ENCODE peak calls at places on chromosomes 12 and 14, in seven cellular contexts. V is left lung, J is heart left ventricle, O is HFFc6, F is tibial artery, R is activated B cell treated with CpG ODN at 0.5 μM for 24 hours, N is epithelial cell of proximal tubule. D is an unnamed sample.

GRCh38 chr12:69502342-69503081 is 32.3 kb downstream of the FRS2 start:
- DNase-seq in V (no peak), O (peak; percentile 81), J (no peak), F (no peak), R (no peak), N (no peak), D (no peak)

GRCh38 chr14:54889919-54890318 is 12.7 kb downstream of the GCH1 start:
- DNase-seq in J (no peak), R (no peak), O (no peak), N (no peak), F (no peak), V (no peak), D (no peak)

GRCh38 chr12:63382930-63383329 is 231.9 kb upstream of the AVPR1A start:
- DNase-seq in J (no peak), R (no peak), V (no peak), N (no peak), F (no peak), O (no peak), D (no peak)

GRCh38 chr12:109624467-109624866 is 50.9 kb downstream of the MVK start:
- DNase-seq in F (no peak), O (no peak), R (no peak), N (no peak), V (no peak), J (no peak), D (no peak)

GRCh38 chr12:67826148-67826547 is 163.1 kb upstream of the IFNG-AS1 start:
- DNase-seq in V (no peak), J (no peak), F (no peak), R (no peak), O (peak; percentile 15), N (no peak), D (no peak)

GRCh38 chr12:46349253-46349652 is 23.3 kb downstream of the SLC38A2 start:
- DNase-seq in O (no peak), J (no peak), V (no peak), N (no peak), F (no peak), R (no peak), D (no peak)

GRCh38 chr14:89368490-89369477 is 48.2 kb downstream of the FOXN3 start:
- DNase-seq in J (no peak), N (no peak), O (no peak), F (no peak), V (peak; percentile 53), R (no peak), D (no peak)

GRCh38 chr12:42240131-42240750 is 2.2 kb upstream of the YAF2 start:
- DNase-seq in O (no peak), J (no peak), N (no peak), R (no peak), V (no peak), F (no peak), D (no peak)

GRCh38 chr12:101924647-101925046 is 47.3 kb downstream of the DRAM1 start:
- DNase-seq in R (no peak), J (no peak), F (no peak), N (no peak), V (no peak), O (peak; percentile 33), D (no peak)

GRCh38 chr12:102883204-102883799 is 33.7 kb downstream of the PAH start:
- DNase-seq in J (peak; percentile 66), V (peak; percentile 41), F (peak; percentile 38), N (no peak), R (peak; percentile 33), O (peak; percentile 42), D (no peak)

GRCh38 chr12:58176296-58176869 is 235.0 kb downstream of the ATP23 start:
- DNase-seq in N (no peak), O (no peak), J (no peak), V (no peak), R (no peak), F (no peak), D (no peak)

GRCh38 chr14:54566152-54566409 is 847 bp upstream of the SAMD4A start:
- DNase-seq in F (no peak), V (no peak), O (no peak), R (no peak), N (no peak), J (no peak), D (no peak)

GRCh38 chr14:98878278-98878677 is 393.7 kb downstream of the BCL11B start:
- DNase-seq in R (no peak), V (no peak), N (no peak), O (no peak), F (no peak), J (no peak), D (no peak)

GRCh38 chr12:99498756-99499155 is 148.8 kb upstream of the GARIN6 start:
- DNase-seq in V (no peak), J (no peak), R (no peak), F (no peak), O (peak; percentile 13), N (peak; percentile 60), D (no peak)

GRCh38 chr14:24307575-24308341 is at the start of gene CIDEB:
- DNase-seq in J (no peak), F (peak; percentile 61), V (peak; percentile 67), O (peak; percentile 47), N (no peak), R (peak; percentile 48), D (no peak)

GRCh38 chr14:59406454-59407245 is 58.5 kb downstream of the GPR135 start:
- DNase-seq in N (no peak), J (no peak), O (peak; percentile 5), F (no peak), V (no peak), R (no peak), D (no peak)

GRCh38 chr12:75311369-75311768 is 18.8 kb downstream of the CAPS2 start:
- DNase-seq in V (no peak), R (no peak), N (no peak), J (no peak), F (no peak), O (no peak), D (no peak)

GRCh38 chr14:47826809-47827208 is 151.4 kb upstream of the MDGA2 start:
- DNase-seq in V (no peak), N (no peak), O (no peak), R (no peak), F (no peak), J (no peak), D (no peak)

GRCh38 chr14:64478634-64479250 is 13.4 kb downstream of the AKAP5 start:
- DNase-seq in R (no peak), N (no peak), J (no peak), F (no peak), O (no peak), V (no peak), D (no peak)

GRCh38 chr12:116381744-116382455 is 104.4 kb upstream of the MED13L start:
- DNase-seq in F (no peak), N (peak; percentile 89), O (peak; percentile 97), J (no peak), V (no peak), R (no peak), D (no peak)

GRCh38 chr14:90820958-90821357 is 4.7 kb upstream of the TTC7B start:
- DNase-seq in O (peak; percentile 43), V (no peak), J (peak; percentile 64), N (no peak), F (no peak), R (no peak), D (peak; percentile 66)

GRCh38 chr14:51962678-51963077 is 26.7 kb upstream of the RTRAF start:
- DNase-seq in V (no peak), F (no peak), R (no peak), N (no peak), O (no peak), J (no peak), D (no peak)

GRCh38 chr12:102429211-102429610 is 51.2 kb downstream of the IGF1 start:
- DNase-seq in O (no peak), N (no peak), J (no peak), R (no peak), F (no peak), V (no peak), D (no peak)

GRCh38 chr14:105275267-105275946 is 25.4 kb downstream of the BRF1 start:
- DNase-seq in R (no peak), N (no peak), F (peak; percentile 43), J (no peak), V (no peak), O (peak; percentile 39), D (no peak)

GRCh38 chr12:69933115-69933552 is 108.1 kb downstream of the MYRFL start:
- DNase-seq in R (no peak), N (no peak), O (no peak), F (no peak), J (no peak), V (no peak), D (no peak)

GRCh38 chr12:126093911-126094310 is 1028.7 kb downstream of the AACS start:
- DNase-seq in V (no peak), R (no peak), N (no peak), O (no peak), J (no peak), F (no peak), D (no peak)

GRCh38 chr14:70002589-70003240 is 123.5 kb downstream of the SMOC1 start:
- DNase-seq in N (no peak), R (no peak), J (no peak), O (no peak), F (no peak), V (no peak), D (no peak)

DNA sequence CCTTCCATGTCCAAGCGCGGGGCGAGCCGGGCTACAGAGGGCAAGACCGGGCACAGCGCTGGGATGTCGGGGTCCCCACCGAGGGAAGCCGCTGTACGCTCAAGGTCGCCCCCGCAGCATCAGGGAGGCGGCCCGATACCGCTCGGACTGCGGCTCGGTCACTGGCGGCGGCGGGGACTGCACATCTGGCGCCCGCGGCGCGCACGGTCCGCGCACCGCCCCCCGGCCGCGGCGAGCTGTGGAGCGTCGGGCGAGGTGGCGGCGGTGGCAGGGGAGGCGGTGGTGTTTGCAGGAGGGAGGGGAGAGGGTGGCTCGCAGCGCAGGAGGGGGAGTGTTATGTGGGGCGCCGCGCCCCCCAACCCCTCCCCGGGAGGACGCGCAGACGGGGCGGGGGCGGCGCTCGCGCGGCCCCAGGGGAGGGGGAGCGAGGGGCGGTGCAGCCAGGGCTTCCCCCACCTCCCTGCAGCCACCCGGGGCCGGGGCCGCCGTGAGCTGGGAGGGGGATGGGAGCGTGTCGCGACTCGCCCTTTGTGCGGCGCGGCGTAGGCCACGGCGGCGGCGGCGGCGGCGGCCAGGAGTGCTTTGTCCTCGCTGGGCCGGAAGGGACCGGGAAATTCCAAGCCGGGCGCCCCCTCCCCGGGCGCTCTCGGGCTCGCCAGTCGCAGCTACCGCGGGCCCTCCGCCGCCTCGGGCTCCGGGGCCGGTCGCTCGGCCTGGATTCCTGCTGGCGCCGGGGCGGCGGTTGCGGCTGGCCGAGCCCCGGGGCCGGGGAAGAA is at the start of gene NUAK1:
- DNase-seq in J (peak; percentile 92), R (peak; percentile 23), N (no peak), V (peak; percentile 65), F (peak; percentile 48), O (peak; percentile 38), D (peak; percentile 20)
- TF ChIP-seq CTCF in J (no peak), R (no peak), N (no peak), V (no peak), F (no peak), O (peak; percentile 9), D (no peak)

GRCh38 chr12:55132816-55133215 is 6.6 kb downstream of the OR9K2 start:
- DNase-seq in R (no peak), F (no peak), O (no peak), N (no peak), V (no peak), J (no peak), D (no peak)
- TF ChIP-seq CTCF in R (no peak), F (no peak), O (peak; percentile 26), N (peak; percentile 5), V (no peak), J (no peak), D (no peak)

GRCh38 chr14:67766035-67766680 is 50.2 kb downstream of the ZFYVE26 start:
- DNase-seq in J (no peak), R (no peak), F (peak; percentile 24), N (no peak), V (peak; percentile 38), O (no peak), D (no peak)
- TF ChIP-seq CTCF in J (peak; percentile 23), R (no peak), F (no peak), N (peak; percentile 13), V (no peak), O (no peak), D (no peak)

GRCh38 chr12:89946518-89946917 is 237.9 kb upstream of the ATP2B1 start:
- DNase-seq in J (no peak), F (no peak), V (no peak), N (no peak), R (no peak), O (no peak), D (no peak)
- TF ChIP-seq CTCF in J (no peak), F (no peak), V (no peak), N (no peak), R (no peak), O (no peak), D (no peak)